ENCODE peak calls at places on chromosomes 4 and X, in four cellular contexts. O is colonic mucosa; Y is breast epithelium; W is CD8-positive, alpha-beta memory T cell. S is an unnamed sample. For H3K4me1, the result is how much of the 10 kb centered on the place peaks cover.

GRCh38 chr4:41363384-41363981 is 106.8 kb downstream of the UCHL1 start:
- DNase-seq in O (no peak), Y (no peak), W (no peak), S (no peak)

GRCh38 chr4:117370944-117371665 is 285.7 kb upstream of the TRAM1L1 start:
- DNase-seq in O (no peak), Y (no peak), W (no peak), S (no peak)

GRCh38 chrX:48025561-48025960 is 18.8 kb downstream of the SPACA5 start:
- DNase-seq in O (peak), Y (no peak), W (no peak), S (no peak)

GRCh38 chr4:2732526-2732925 is 23.6 kb downstream of the TNIP2 start:
- DNase-seq in O (no peak), Y (no peak), W (no peak), S (no peak)

GRCh38 chr4:153643406-153644016 is 40.6 kb upstream of the TLR2 start:
- DNase-seq in O (no peak), Y (no peak), W (no peak), S (no peak)

GRCh38 chrX:109776986-109777385 is 43.9 kb upstream of the ACSL4 start:
- DNase-seq in O (no peak), Y (no peak), W (no peak), S (no peak)

GRCh38 chr4:75723117-75723801 is 1.1 kb upstream of the USO1 start:
- DNase-seq in O (no peak), Y (no peak), W (no peak), S (no peak)

GRCh38 chr4:40245794-40246546 is 49.1 kb downstream of the RHOH start:
- DNase-seq in O (no peak), Y (no peak), W (no peak), S (no peak)

GRCh38 chr4:139628184-139629012 is 37.2 kb upstream of the MGST2 start:
- DNase-seq in O (no peak), Y (no peak), W (no peak), S (no peak)

GRCh38 chr4:35730414-35730813 is 513.9 kb downstream of the ARAP2 start:
- DNase-seq in O (no peak), Y (no peak), W (no peak), S (no peak)

GRCh38 chrX:39975094-39975865 is 122.5 kb downstream of the BCOR start:
- DNase-seq in O (peak), Y (peak), W (no peak), S (no peak)

GRCh38 chr4:164410401-164410800 is 343.5 kb upstream of the SMIM31 start:
- DNase-seq in O (no peak), Y (no peak), W (no peak), S (no peak)

GRCh38 chrX:6849711-6850415 is 297.6 kb upstream of the STS start:
- DNase-seq in O (no peak), Y (no peak), W (no peak), S (no peak)

GRCh38 chr4:7863911-7864681 is 75.6 kb downstream of the AFAP1 start:
- DNase-seq in O (no peak), Y (no peak), W (no peak), S (no peak)

GRCh38 chr4:7862561-7863200 is 77.0 kb downstream of the AFAP1 start:
- DNase-seq in O (no peak), Y (no peak), W (no peak), S (no peak)

GRCh38 chr4:7860600-7861158 is 79.0 kb downstream of the AFAP1 start:
- DNase-seq in O (no peak), Y (no peak), W (no peak), S (no peak)

GRCh38 chr4:7859350-7859749 is 80.3 kb downstream of the AFAP1 start:
- DNase-seq in O (no peak), Y (no peak), W (no peak), S (no peak)

DNA sequence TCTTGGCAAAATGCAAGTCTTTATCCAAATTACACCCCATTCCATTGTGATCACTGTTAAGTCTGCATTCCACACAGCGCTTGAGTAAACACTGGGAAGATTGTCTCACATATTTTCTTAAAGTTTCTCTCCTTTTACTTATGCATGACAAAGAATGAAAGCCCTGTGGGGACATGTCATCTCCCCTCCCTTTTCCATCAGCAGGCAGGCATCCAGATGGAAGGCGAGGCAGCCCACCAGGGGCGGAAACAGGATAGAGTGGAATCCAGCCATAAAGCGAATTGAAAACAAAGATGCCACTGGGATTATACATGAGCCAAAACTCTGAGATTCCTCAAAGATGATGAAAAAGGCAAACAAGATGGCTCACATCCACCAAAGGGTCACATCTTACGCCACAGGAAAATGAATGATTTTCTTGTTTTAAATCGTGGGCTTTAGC is 78.2 kb downstream of the AFAP1 start:
- DNase-seq in O (no peak), Y (no peak), W (no peak), S (no peak)
- H3K27ac ChIP-seq in O (no peak), Y (no peak), W (no peak), S (peak)

GRCh38 chrX:13491061-13491460 is 78.3 kb upstream of the EGFL6 start:
- DNase-seq in O (no peak), Y (no peak), W (no peak), S (no peak)
- H3K4me1 ChIP-seq in O (under half), Y (under half), W (under half), S (under half)

GRCh38 chrX:87975365-87975764 is 457.8 kb downstream of the KLHL4 start:
- DNase-seq in O (no peak), Y (no peak), W (no peak), S (no peak)
- H3K27ac ChIP-seq in O (no peak), Y (no peak), W (no peak), S (no peak)

DNA sequence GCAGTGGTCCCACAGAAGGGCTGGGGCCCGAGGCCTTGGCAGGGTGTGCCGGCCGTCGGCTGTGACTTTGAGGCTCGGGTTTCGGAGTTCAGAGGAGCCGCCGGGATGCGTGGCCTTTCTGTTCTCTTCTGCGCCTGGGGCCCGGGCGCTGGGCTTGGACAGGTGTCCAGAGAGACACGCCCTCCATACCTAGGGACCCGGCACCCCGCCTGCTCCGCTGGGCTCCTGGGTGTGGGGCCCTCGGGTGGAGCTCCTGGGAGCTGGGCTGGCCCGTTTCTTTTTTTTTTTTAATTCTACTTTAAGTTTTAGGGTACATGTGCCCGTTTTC is 11.3 kb downstream of the FGFRL1 start:
- DNase-seq in O (peak), Y (no peak), W (no peak), S (no peak)
- H3K4me1 ChIP-seq in O (under half), Y (under half), W (under half), S (under half)

GRCh38 chr4:53782468-53782865 is 191.2 kb upstream of the LNX1 start:
- DNase-seq in O (no peak), Y (no peak), W (no peak), S (no peak)
- H3K27ac ChIP-seq in O (no peak), Y (no peak), W (no peak), S (no peak)

GRCh38 chr4:67700119-67700873 is 659 bp downstream of the UBA6 start:
- DNase-seq in O (no peak), Y (peak), W (no peak), S (no peak)

GRCh38 chr4:67699603-67700002 is 1.4 kb downstream of the UBA6 start:
- DNase-seq in O (no peak), Y (no peak), W (no peak), S (no peak)

GRCh38 chr4:67700874-67701850 is at the start of gene UBA6:
- DNase-seq in O (peak), Y (peak), W (peak), S (peak)

GRCh38 chr4:67704843-67705242 is 3.9 kb upstream of the UBA6 start:
- DNase-seq in O (no peak), Y (no peak), W (no peak), S (no peak)

DNA sequence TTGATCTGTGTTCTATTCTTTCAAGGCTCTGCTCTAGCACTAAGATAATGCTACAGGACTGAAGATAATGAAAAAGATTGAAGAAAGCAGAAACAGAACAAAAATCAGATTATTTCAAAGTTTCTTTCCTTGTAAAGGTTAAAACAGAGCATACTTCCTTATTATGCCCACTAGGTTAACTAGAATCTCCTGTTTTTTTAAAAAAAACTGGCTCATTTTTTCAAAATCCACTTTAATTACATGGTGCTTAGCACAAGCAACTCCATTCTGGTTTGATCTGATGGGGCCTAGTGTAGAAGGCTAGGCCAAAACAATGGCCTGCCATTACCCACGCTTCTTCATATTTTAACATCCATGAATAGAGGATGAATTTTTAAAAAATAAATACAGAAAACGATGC is 1.2 kb upstream of the UBA6 start:
- DNase-seq in O (no peak), Y (no peak), W (no peak), S (no peak)
- H3K4me1 ChIP-seq in O (under half), Y (under half), W (under half), S (under half)

DNA sequence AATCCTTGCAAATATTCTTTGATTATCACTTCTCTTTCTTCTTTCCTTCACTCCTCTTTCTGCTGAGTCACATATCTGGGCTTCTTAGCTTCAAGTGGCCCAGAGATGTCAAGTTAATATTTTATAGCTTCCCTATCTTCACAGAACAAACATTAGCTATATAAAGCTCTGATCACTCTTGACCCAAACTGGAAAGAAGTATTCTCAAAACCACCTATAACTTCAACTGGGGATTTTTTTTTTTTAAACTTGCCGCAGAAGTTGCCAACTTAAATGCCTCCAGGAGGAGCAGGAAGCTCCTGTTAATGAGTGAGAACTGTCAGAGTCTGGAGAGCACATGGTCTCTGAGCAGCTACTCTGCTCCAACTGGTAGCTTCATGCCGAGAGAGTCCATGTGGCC is 233.3 kb upstream of the EDNRA start:
- DNase-seq in O (no peak), Y (no peak), W (no peak), S (no peak)
- H3K27ac ChIP-seq in O (no peak), Y (no peak), W (no peak), S (no peak)

GRCh38 chr4:148787831-148788477 is 345.7 kb upstream of the NR3C2 start:
- DNase-seq in O (peak), Y (no peak), W (no peak), S (no peak)

GRCh38 chr4:148790691-148791090 is 348.5 kb upstream of the NR3C2 start:
- DNase-seq in O (no peak), Y (no peak), W (no peak), S (no peak)

GRCh38 chr4:148786699-148787098 is 344.5 kb upstream of the NR3C2 start:
- DNase-seq in O (peak), Y (no peak), W (no peak), S (no peak)

GRCh38 chr4:148790246-148790645 is 348.0 kb upstream of the NR3C2 start:
- DNase-seq in O (no peak), Y (no peak), W (no peak), S (no peak)

GRCh38 chr4:148787285-148787684 is 345.1 kb upstream of the NR3C2 start:
- DNase-seq in O (no peak), Y (no peak), W (no peak), S (no peak)
- H3K4me1 ChIP-seq in O (under half), Y (under half), W (under half), S (under half)

GRCh38 chr4:77007358-77008230 is 58.0 kb downstream of the SEPTIN11 start:
- DNase-seq in O (no peak), Y (no peak), W (no peak), S (no peak)
- H3K27ac ChIP-seq in O (no peak), Y (peak), W (no peak), S (peak)

GRCh38 chr4:3770323-3771166 is 4.4 kb downstream of the ADRA2C start:
- DNase-seq in O (no peak), Y (no peak), W (no peak), S (no peak)
- H3K4me1 ChIP-seq in O (under half), Y (under half), W (under half), S (under half)

S was measured in uterus.